ENCODE peak calls at places on chromosomes 16 and 17, in four cellular contexts. Z is retinal pigment epithelial cell, L is Caco-2, A is AG09309. S is an unnamed sample.

GRCh38 chr16:85507342-85507741 is 105.8 kb upstream of the GSE1 start:
- DNase-seq in Z (no peak), L (no peak), A (no peak), S (no peak)

GRCh38 chr16:49542391-49542891 is 168.8 kb downstream of the C16orf78 start:
- DNase-seq in Z (no peak), L (no peak), A (no peak), S (no peak)

GRCh38 chr16:85718153-85718477 is 29.4 kb upstream of the GINS2 start:
- DNase-seq in Z (no peak), L (no peak), A (no peak), S (no peak)

GRCh38 chr17:3935140-3935542 is 18.9 kb upstream of the P2RX1 start:
- DNase-seq in Z (no peak), L (peak; percentile 67), A (no peak), S (no peak)

GRCh38 chr16:2250652-2251280 is 621 bp downstream of the ECI1 start:
- DNase-seq in Z (no peak), L (no peak), A (no peak), S (no peak)

GRCh38 chr17:32998893-32999240 is 7.2 kb downstream of the SPACA3 start:
- DNase-seq in Z (no peak), L (peak; percentile 50), A (peak; percentile 35), S (no peak)

GRCh38 chr17:66737524-66737923 is 97.4 kb upstream of the CACNG5 start:
- DNase-seq in Z (no peak), L (no peak), A (peak; percentile 47), S (no peak)

GRCh38 chr16:28623172-28623711 is 13.4 kb upstream of the SULT1A1 start:
- DNase-seq in Z (no peak), L (peak; percentile 78), A (no peak), S (no peak)

DNA sequence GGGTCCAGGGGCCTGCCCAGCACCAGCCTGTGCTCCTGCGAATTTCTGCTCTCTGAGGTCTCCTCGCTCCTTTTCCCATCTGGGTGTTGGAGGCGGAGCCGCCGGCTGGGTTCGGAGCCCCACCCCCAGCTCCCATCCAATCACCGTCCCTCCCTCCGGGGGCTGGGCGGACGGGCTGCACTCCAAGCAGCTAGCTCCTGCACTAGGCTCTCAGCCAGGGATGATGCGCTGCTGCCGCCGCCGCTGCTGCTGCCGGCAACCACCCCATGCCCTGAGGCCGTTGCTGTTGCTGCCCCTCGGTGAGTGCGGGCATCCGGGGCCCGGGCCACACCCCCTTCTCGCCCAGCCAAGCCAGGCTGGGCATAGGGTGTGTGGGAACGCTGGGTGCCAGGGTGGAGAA is at the start of gene NRN1L:
- DNase-seq in Z (no peak), L (peak; percentile 56), A (no peak), S (peak; percentile 78)
- H3K4me3 ChIP-seq in Z (no peak within 1 kb of the TSS), L (no peak within 1 kb of the TSS), A (no peak within 1 kb of the TSS), S (no peak within 1 kb of the TSS)

GRCh38 chr17:9228408-9229159 is 207.3 kb downstream of the NTN1 start:
- DNase-seq in Z (no peak), L (no peak), A (peak; percentile 80), S (no peak)
- TF ChIP-seq CTCF in Z (no peak), L (no peak), A (peak; percentile 6), S (no peak)

DNA sequence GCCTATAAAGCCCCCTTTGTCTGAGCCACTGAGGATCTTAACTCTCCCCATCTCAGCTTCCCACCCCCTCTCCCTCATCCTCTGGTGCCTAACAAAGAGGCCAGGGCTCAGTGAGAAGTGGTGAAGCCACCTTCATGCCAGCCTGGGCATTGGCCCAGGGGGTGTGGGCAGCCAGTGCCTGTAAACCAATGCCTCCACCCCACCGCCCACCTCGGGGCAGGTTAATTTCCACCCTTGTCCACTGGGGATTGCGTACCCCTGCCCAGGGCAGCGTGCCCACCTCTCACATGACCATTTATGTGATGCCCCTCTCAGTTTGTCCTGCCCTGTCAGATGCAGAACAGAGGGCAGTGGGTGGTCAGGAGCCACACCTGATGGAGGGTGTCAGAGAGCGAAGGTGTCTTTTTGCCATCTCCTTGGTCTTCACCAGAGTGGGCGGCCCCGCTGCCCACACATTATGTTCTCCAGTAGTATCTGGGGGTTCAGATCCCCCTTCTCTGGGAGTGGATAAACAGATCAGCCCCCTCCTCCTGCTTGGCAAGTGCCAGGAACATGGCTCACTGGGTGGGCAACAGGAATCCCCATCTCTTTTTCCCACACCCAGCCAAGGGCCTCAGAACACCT is 10.1 kb upstream of the ARHGAP23 start:
- DNase-seq in Z (no peak), L (no peak), A (no peak), S (no peak)
- H3K4me3 ChIP-seq in Z (no peak overlapping the region), L (no peak overlapping the region), A (no peak overlapping the region), S (no peak overlapping the region)

GRCh38 chr17:385195-385835 is 32.7 kb upstream of the RPH3AL start:
- DNase-seq in Z (no peak), L (no peak), A (no peak), S (no peak)
- TF ChIP-seq CTCF in Z (no peak), L (peak; percentile 0), A (no peak), S (no peak)

DNA sequence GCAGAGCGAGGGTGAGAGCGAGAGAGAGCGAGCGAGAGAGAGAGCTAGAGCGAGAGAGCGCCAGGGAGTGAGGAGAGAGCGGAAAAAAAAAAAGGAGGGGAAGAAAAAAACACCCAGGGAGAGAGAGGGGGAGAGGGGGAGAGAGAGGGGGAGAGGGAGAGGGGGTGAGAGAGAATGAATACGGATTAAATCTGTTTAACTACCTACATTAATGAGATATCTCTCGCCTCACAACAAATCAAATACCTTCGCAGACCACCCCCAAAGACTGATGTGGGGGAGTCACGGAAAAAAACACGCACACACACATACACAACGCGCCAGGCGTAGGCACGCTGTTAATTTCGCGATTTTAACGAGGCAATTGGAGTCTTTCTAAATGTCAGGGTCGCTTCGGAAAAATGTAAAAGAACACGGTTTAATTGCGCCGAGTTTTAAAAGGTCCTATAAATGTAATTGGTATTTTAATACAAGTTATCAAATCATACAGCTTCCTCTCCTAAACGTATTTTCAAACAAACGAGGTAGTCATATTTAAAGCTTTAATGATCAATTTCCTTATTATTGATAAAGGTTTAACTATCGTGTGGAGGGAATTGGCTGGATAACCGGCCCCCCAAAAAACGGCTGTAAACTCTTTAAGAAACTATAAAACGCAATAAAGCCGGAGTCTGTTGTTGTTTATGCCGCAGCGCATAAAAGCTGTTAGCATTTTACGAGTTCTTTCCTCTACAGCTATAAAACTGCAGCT is at the start of gene HOXB8:
- DNase-seq in Z (no peak), L (no peak), A (no peak), S (no peak)
- H3K4me3 ChIP-seq in Z (no peak within 1 kb of the TSS), L (peak within 1 kb of the TSS; percentile 6), A (no peak within 1 kb of the TSS), S (no peak within 1 kb of the TSS)

GRCh38 chr17:7572588-7573323 is 6.7 kb upstream of the CD68 start:
- DNase-seq in Z (peak; percentile 97), L (peak; percentile 96), A (peak; percentile 97), S (peak; percentile 95)
- TF ChIP-seq CTCF in Z (no peak), L (no peak), A (no peak), S (no peak)

DNA sequence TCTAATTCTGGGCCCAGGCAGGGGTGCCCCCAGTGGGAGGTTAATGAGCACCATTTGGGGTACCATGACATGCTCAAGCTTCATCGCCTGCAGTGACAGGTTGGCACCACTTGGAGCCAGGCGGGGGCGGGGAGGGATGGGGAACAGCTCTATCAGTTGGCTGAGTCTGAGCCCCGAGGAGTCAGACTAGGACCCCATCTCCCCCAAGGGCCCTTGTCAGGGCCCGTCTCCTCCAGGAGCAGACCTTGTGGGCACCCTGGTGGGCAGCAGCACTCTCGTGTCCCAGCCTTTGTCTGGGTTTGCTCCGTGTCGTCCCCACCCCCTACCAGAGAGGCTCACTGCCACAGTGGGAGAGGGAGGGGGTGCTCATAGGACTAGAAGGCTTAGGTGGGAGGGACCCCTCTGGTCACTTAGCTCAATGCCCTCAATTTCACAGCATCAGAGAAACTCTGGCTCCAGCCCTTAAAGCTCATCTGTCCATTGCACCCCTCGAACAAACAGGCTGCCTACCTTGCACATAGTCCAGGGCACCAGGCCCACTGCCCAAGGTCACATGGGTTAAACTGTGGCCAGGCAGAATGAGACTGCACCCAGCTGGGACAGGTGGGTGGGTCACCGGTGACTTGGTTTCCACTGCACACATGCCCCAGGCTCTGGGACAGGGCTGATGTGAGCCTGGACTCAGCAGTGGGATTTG is 4.1 kb downstream of the PPP1R9B start:
- DNase-seq in Z (no peak), L (no peak), A (no peak), S (no peak)
- H3K4me3 ChIP-seq in Z (no peak overlapping the region), L (no peak overlapping the region), A (peak overlapping the region; percentile 60), S (peak overlapping the region; percentile 87)

GRCh38 chr16:83851473-83851872 is 43.7 kb downstream of the HSBP1 start:
- DNase-seq in Z (no peak), L (no peak), A (no peak), S (no peak)
- TF ChIP-seq CTCF in Z (no peak), L (no peak), A (no peak), S (no peak)